ENCODE peak calls at places on chromosome 11, in seven cellular contexts. D is ureter, P is left ventricle myocardium superior, G is NCI-H2171 treated with DMSO at 0.1 percent for 48 hours, Q is AML-193, I is CMK, H is ecto neural progenitor cell. R is an unnamed sample.

GRCh38 chr11:61148016-61148640 is 13.1 kb downstream of the VPS37C start:
- DNase-seq in D (no peak), P (no peak), G (peak), Q (no peak), I (no peak), H (no peak), R (no peak)

GRCh38 chr11:64736654-64737053 is 7.3 kb downstream of the RASGRP2 start:
- DNase-seq in D (no peak), P (no peak), G (no peak), Q (no peak), I (no peak), H (no peak), R (no peak)

GRCh38 chr11:100188137-100188783 is 498.8 kb upstream of the ARHGAP42 start:
- DNase-seq in D (no peak), P (no peak), G (no peak), Q (no peak), I (no peak), H (no peak), R (no peak)

GRCh38 chr11:23359297-23359696 is 499.0 kb upstream of the CCDC179 start:
- DNase-seq in D (no peak), P (no peak), G (no peak), Q (no peak), I (no peak), H (no peak), R (no peak)

GRCh38 chr11:115219378-115219777 is 284.8 kb downstream of the CADM1 start:
- DNase-seq in D (no peak), P (no peak), G (no peak), Q (no peak), I (no peak), H (no peak), R (no peak)

GRCh38 chr11:57482782-57483569 is 22.6 kb downstream of the RTN4RL2 start:
- DNase-seq in D (no peak), P (peak), G (peak), Q (no peak), I (no peak), H (peak), R (peak)

GRCh38 chr11:115580927-115581680 is 76.9 kb upstream of the CADM1 start:
- DNase-seq in D (peak), P (peak), G (peak), Q (no peak), I (no peak), H (peak), R (peak)

GRCh38 chr11:34586655-34587281 is 34.1 kb upstream of the EHF start:
- DNase-seq in D (no peak), P (no peak), G (no peak), Q (no peak), I (no peak), H (no peak), R (no peak)

GRCh38 chr11:31798057-31799035 is 12.8 kb downstream of the PAX6 start:
- DNase-seq in D (no peak), P (no peak), G (no peak), Q (no peak), I (no peak), H (peak), R (peak)

GRCh38 chr11:32334822-32335221 is 100.5 kb downstream of the WT1 start:
- DNase-seq in D (no peak), P (no peak), G (no peak), Q (no peak), I (no peak), H (peak), R (peak)

GRCh38 chr11:123760894-123761293 is 6.6 kb upstream of the OR6X1 start:
- DNase-seq in D (no peak), P (no peak), G (no peak), Q (no peak), I (no peak), H (no peak), R (no peak)

GRCh38 chr11:44992181-44992582 is 41.5 kb upstream of the TP53I11 start:
- DNase-seq in D (no peak), P (peak), G (no peak), Q (no peak), I (no peak), H (peak), R (peak)

GRCh38 chr11:60756307-60757032 is at the start of gene MS4A15:
- DNase-seq in D (no peak), P (no peak), G (peak), Q (peak), I (no peak), H (no peak), R (peak)

GRCh38 chr11:3815882-3816281 is 7.5 kb downstream of the PGAP2 start:
- DNase-seq in D (no peak), P (no peak), G (no peak), Q (no peak), I (no peak), H (no peak), R (peak)

GRCh38 chr11:76577199-76577920 is 93.2 kb downstream of the LRRC32 start:
- DNase-seq in D (peak), P (peak), G (peak), Q (no peak), I (no peak), H (peak), R (peak)

GRCh38 chr11:100473390-100473740 is 213.7 kb upstream of the ARHGAP42 start:
- DNase-seq in D (no peak), P (no peak), G (no peak), Q (no peak), I (no peak), H (no peak), R (no peak)

GRCh38 chr11:24861440-24861839 is 364.6 kb downstream of the LUZP2 start:
- DNase-seq in D (no peak), P (no peak), G (no peak), Q (no peak), I (no peak), H (no peak), R (no peak)

GRCh38 chr11:26331911-26332571 is at the start of gene ANO3:
- DNase-seq in D (peak), P (peak), G (peak), Q (no peak), I (no peak), H (peak), R (peak)

GRCh38 chr11:90252053-90252452 is 29.2 kb upstream of the CHORDC1 start:
- DNase-seq in D (no peak), P (no peak), G (no peak), Q (no peak), I (no peak), H (no peak), R (no peak)

GRCh38 chr11:102306048-102306575 is 11.2 kb upstream of the BIRC3 start:
- DNase-seq in D (peak), P (no peak), G (no peak), Q (no peak), I (no peak), H (no peak), R (no peak)

GRCh38 chr11:11407065-11407737 is 54.2 kb upstream of the CSNK2A3 start:
- DNase-seq in D (no peak), P (peak), G (peak), Q (no peak), I (no peak), H (no peak), R (peak)

GRCh38 chr11:14275081-14275480 is 83.9 kb downstream of the RRAS2 start:
- DNase-seq in D (no peak), P (no peak), G (no peak), Q (no peak), I (no peak), H (no peak), R (peak)

GRCh38 chr11:9906043-9906791 is 242.3 kb downstream of the SWAP70 start:
- DNase-seq in D (no peak), P (no peak), G (no peak), Q (no peak), I (no peak), H (no peak), R (peak)

GRCh38 chr11:69662021-69662698 is 13.0 kb downstream of the LTO1 start:
- DNase-seq in D (no peak), P (peak), G (no peak), Q (no peak), I (no peak), H (no peak), R (no peak)

GRCh38 chr11:6626971-6627761 is 7.9 kb upstream of the TPP1 start:
- DNase-seq in D (no peak), P (peak), G (no peak), Q (no peak), I (no peak), H (no peak), R (no peak)

GRCh38 chr11:33531743-33532181 is 168.9 kb downstream of the C11orf91 start:
- DNase-seq in D (no peak), P (no peak), G (no peak), Q (no peak), I (no peak), H (no peak), R (no peak)

GRCh38 chr11:112526699-112527410 is 266.2 kb upstream of the PLET1 start:
- DNase-seq in D (no peak), P (no peak), G (no peak), Q (no peak), I (no peak), H (peak), R (no peak)

GRCh38 chr11:109859325-109859724 is 233.9 kb upstream of the ZC3H12C start:
- DNase-seq in D (no peak), P (no peak), G (no peak), Q (no peak), I (no peak), H (no peak), R (peak)

GRCh38 chr11:59791639-59792038 is 18.9 kb downstream of the MRPL16 start:
- DNase-seq in D (no peak), P (no peak), G (no peak), Q (no peak), I (no peak), H (no peak), R (no peak)

GRCh38 chr11:1062075-1062820 is 12.4 kb upstream of the MUC2 start:
- DNase-seq in D (no peak), P (no peak), G (no peak), Q (no peak), I (no peak), H (no peak), R (no peak)

GRCh38 chr11:93031386-93031785 is 61.9 kb downstream of the MTNR1B start:
- DNase-seq in D (no peak), P (no peak), G (no peak), Q (no peak), I (no peak), H (no peak), R (peak)

GRCh38 chr11:45779602-45780001 is 25.3 kb upstream of the SLC35C1 start:
- DNase-seq in D (no peak), P (no peak), G (no peak), Q (no peak), I (no peak), H (no peak), R (no peak)

GRCh38 chr11:10618490-10618889 is 50.0 kb upstream of the LYVE1 start:
- DNase-seq in D (no peak), P (no peak), G (no peak), Q (no peak), I (no peak), H (peak), R (no peak)

GRCh38 chr11:130300567-130300966 is 14.2 kb downstream of the ZBTB44 start:
- DNase-seq in D (no peak), P (no peak), G (no peak), Q (no peak), I (no peak), H (no peak), R (no peak)